ENCODE peak calls at places on chromosomes 12 and 14, in six cellular contexts. One of them, this sample, is unnamed.
A peak's percentile ranks its signal among the peaks of the same experiment; 100 is the strongest.

GRCh38 chr14:92426237-92426636 is 87.3 kb upstream of the RIN3 start:
- DNase-seq in upper lobe of right lung: no peak
- DNase-seq in ovary: no peak
- DNase-seq in breast epithelium: no peak
- DNase-seq in CD4-positive, alpha-beta T cell: no peak
- DNase-seq in lower lobe of right lung: no peak
- DNase-seq in this sample: no peak

GRCh38 chr12:6066651-6067050 is 57.8 kb downstream of the VWF start:
- DNase-seq in upper lobe of right lung: no peak
- DNase-seq in ovary: no peak
- DNase-seq in breast epithelium: no peak
- DNase-seq in CD4-positive, alpha-beta T cell: no peak
- DNase-seq in lower lobe of right lung: no peak
- DNase-seq in this sample: no peak

GRCh38 chr12:106309671-106310313 is 7.3 kb downstream of the TCP11L2 start:
- DNase-seq in upper lobe of right lung: no peak
- DNase-seq in ovary: no peak
- DNase-seq in breast epithelium: no peak
- DNase-seq in CD4-positive, alpha-beta T cell: no peak
- DNase-seq in lower lobe of right lung: no peak
- DNase-seq in this sample: no peak

GRCh38 chr12:109461846-109462766 is 15.0 kb downstream of the KCTD10 start:
- DNase-seq in upper lobe of right lung: peak; percentile 88
- DNase-seq in ovary: peak; percentile 84
- DNase-seq in breast epithelium: peak; percentile 80
- DNase-seq in CD4-positive, alpha-beta T cell: no peak
- DNase-seq in lower lobe of right lung: peak; percentile 89
- DNase-seq in this sample: peak; percentile 93

GRCh38 chr14:85217412-85217811 is 312.5 kb upstream of the FLRT2 start:
- DNase-seq in upper lobe of right lung: no peak
- DNase-seq in ovary: no peak
- DNase-seq in breast epithelium: no peak
- DNase-seq in CD4-positive, alpha-beta T cell: no peak
- DNase-seq in lower lobe of right lung: no peak
- DNase-seq in this sample: no peak

GRCh38 chr14:78875031-78875430 is 704.9 kb downstream of the NRXN3 start:
- DNase-seq in upper lobe of right lung: no peak
- DNase-seq in ovary: no peak
- DNase-seq in breast epithelium: no peak
- DNase-seq in CD4-positive, alpha-beta T cell: no peak
- DNase-seq in lower lobe of right lung: no peak
- DNase-seq in this sample: no peak

GRCh38 chr14:100677152-100677924 is 49.4 kb upstream of the DLK1 start:
- DNase-seq in upper lobe of right lung: no peak
- DNase-seq in ovary: peak; percentile 84
- DNase-seq in breast epithelium: no peak
- DNase-seq in CD4-positive, alpha-beta T cell: no peak
- DNase-seq in lower lobe of right lung: no peak
- DNase-seq in this sample: peak; percentile 67

GRCh38 chr12:46965137-46965536 is 114.3 kb upstream of the PCED1B start:
- DNase-seq in upper lobe of right lung: no peak
- DNase-seq in ovary: no peak
- DNase-seq in breast epithelium: no peak
- DNase-seq in CD4-positive, alpha-beta T cell: no peak
- DNase-seq in lower lobe of right lung: no peak
- DNase-seq in this sample: no peak

GRCh38 chr14:29743566-29743965 is 184.1 kb downstream of the PRKD1 start:
- DNase-seq in upper lobe of right lung: no peak
- DNase-seq in ovary: no peak
- DNase-seq in breast epithelium: no peak
- DNase-seq in CD4-positive, alpha-beta T cell: no peak
- DNase-seq in lower lobe of right lung: no peak
- DNase-seq in this sample: no peak

GRCh38 chr14:43795600-43796228 is 711.4 kb downstream of the FSCB start:
- DNase-seq in upper lobe of right lung: no peak
- DNase-seq in ovary: no peak
- DNase-seq in breast epithelium: no peak
- DNase-seq in CD4-positive, alpha-beta T cell: no peak
- DNase-seq in lower lobe of right lung: no peak
- DNase-seq in this sample: no peak

GRCh38 chr12:4031703-4032291 is 158.6 kb upstream of the PARP11 start:
- DNase-seq in upper lobe of right lung: peak; percentile 71
- DNase-seq in ovary: peak; percentile 17
- DNase-seq in breast epithelium: no peak
- DNase-seq in CD4-positive, alpha-beta T cell: no peak
- DNase-seq in lower lobe of right lung: peak; percentile 60
- DNase-seq in this sample: peak; percentile 68

GRCh38 chr12:50017047-50017446 is 8.2 kb downstream of the RACGAP1 start:
- DNase-seq in upper lobe of right lung: no peak
- DNase-seq in ovary: peak; percentile 81
- DNase-seq in breast epithelium: no peak
- DNase-seq in CD4-positive, alpha-beta T cell: no peak
- DNase-seq in lower lobe of right lung: no peak
- DNase-seq in this sample: peak; percentile 86

GRCh38 chr12:50201987-50202521 is 34.9 kb upstream of the CERS5 start:
- DNase-seq in upper lobe of right lung: no peak
- DNase-seq in ovary: no peak
- DNase-seq in breast epithelium: no peak
- DNase-seq in CD4-positive, alpha-beta T cell: no peak
- DNase-seq in lower lobe of right lung: no peak
- DNase-seq in this sample: no peak

GRCh38 chr12:17342381-17342961 is 736.5 kb upstream of the LMO3 start:
- DNase-seq in upper lobe of right lung: no peak
- DNase-seq in ovary: no peak
- DNase-seq in breast epithelium: no peak
- DNase-seq in CD4-positive, alpha-beta T cell: no peak
- DNase-seq in lower lobe of right lung: no peak
- DNase-seq in this sample: no peak

GRCh38 chr12:128318946-128319345 is 52.0 kb downstream of the TMEM132C start:
- DNase-seq in upper lobe of right lung: no peak
- DNase-seq in ovary: no peak
- DNase-seq in breast epithelium: no peak
- DNase-seq in CD4-positive, alpha-beta T cell: no peak
- DNase-seq in lower lobe of right lung: no peak
- DNase-seq in this sample: peak; percentile 23

GRCh38 chr14:103231376-103232019 is 102.5 kb upstream of the EIF5 start:
- DNase-seq in upper lobe of right lung: peak; percentile 51
- DNase-seq in ovary: no peak
- DNase-seq in breast epithelium: no peak
- DNase-seq in CD4-positive, alpha-beta T cell: no peak
- DNase-seq in lower lobe of right lung: no peak
- DNase-seq in this sample: no peak

GRCh38 chr12:19979584-19979983 is 388.8 kb upstream of the PDE3A start:
- DNase-seq in upper lobe of right lung: no peak
- DNase-seq in ovary: no peak
- DNase-seq in breast epithelium: no peak
- DNase-seq in CD4-positive, alpha-beta T cell: no peak
- DNase-seq in lower lobe of right lung: no peak
- DNase-seq in this sample: no peak

GRCh38 chr12:2673966-2674810 is 120.6 kb upstream of the FKBP4 start:
- DNase-seq in upper lobe of right lung: no peak
- DNase-seq in ovary: no peak
- DNase-seq in breast epithelium: peak; percentile 28
- DNase-seq in CD4-positive, alpha-beta T cell: no peak
- DNase-seq in lower lobe of right lung: no peak
- DNase-seq in this sample: no peak

GRCh38 chr12:125271850-125272249 is 206.6 kb downstream of the AACS start:
- DNase-seq in upper lobe of right lung: no peak
- DNase-seq in ovary: no peak
- DNase-seq in breast epithelium: no peak
- DNase-seq in CD4-positive, alpha-beta T cell: no peak
- DNase-seq in lower lobe of right lung: no peak
- DNase-seq in this sample: no peak

GRCh38 chr12:7555752-7556151 is 52.2 kb upstream of the CD163 start:
- DNase-seq in upper lobe of right lung: no peak
- DNase-seq in ovary: no peak
- DNase-seq in breast epithelium: no peak
- DNase-seq in CD4-positive, alpha-beta T cell: no peak
- DNase-seq in lower lobe of right lung: no peak
- DNase-seq in this sample: no peak

GRCh38 chr14:53963491-53964227 is 7.0 kb upstream of the BMP4 start:
- DNase-seq in upper lobe of right lung: peak; percentile 76
- DNase-seq in ovary: peak; percentile 48
- DNase-seq in breast epithelium: peak; percentile 73
- DNase-seq in CD4-positive, alpha-beta T cell: no peak
- DNase-seq in lower lobe of right lung: peak; percentile 69
- DNase-seq in this sample: peak; percentile 77

GRCh38 chr12:132771126-132771838 is 9.7 kb upstream of the ANKLE2 start:
- DNase-seq in upper lobe of right lung: no peak
- DNase-seq in ovary: no peak
- DNase-seq in breast epithelium: no peak
- DNase-seq in CD4-positive, alpha-beta T cell: peak; percentile 40
- DNase-seq in lower lobe of right lung: no peak
- DNase-seq in this sample: no peak

GRCh38 chr12:53208435-53208834 is 1.4 kb upstream of the ITGB7 start:
- DNase-seq in upper lobe of right lung: no peak
- DNase-seq in ovary: peak; percentile 46
- DNase-seq in breast epithelium: no peak
- DNase-seq in CD4-positive, alpha-beta T cell: no peak
- DNase-seq in lower lobe of right lung: no peak
- DNase-seq in this sample: no peak

GRCh38 chr12:106093246-106093645 is 45.5 kb downstream of the NUAK1 start:
- DNase-seq in upper lobe of right lung: no peak
- DNase-seq in ovary: no peak
- DNase-seq in breast epithelium: no peak
- DNase-seq in CD4-positive, alpha-beta T cell: no peak
- DNase-seq in lower lobe of right lung: no peak
- DNase-seq in this sample: no peak

GRCh38 chr12:10205251-10205807 is 7.3 kb upstream of the GABARAPL1 start:
- DNase-seq in upper lobe of right lung: no peak
- DNase-seq in ovary: no peak
- DNase-seq in breast epithelium: no peak
- DNase-seq in CD4-positive, alpha-beta T cell: no peak
- DNase-seq in lower lobe of right lung: no peak
- DNase-seq in this sample: no peak

GRCh38 chr14:54343276-54344121 is 53.3 kb upstream of the CDKN3 start:
- DNase-seq in upper lobe of right lung: no peak
- DNase-seq in ovary: no peak
- DNase-seq in breast epithelium: no peak
- DNase-seq in CD4-positive, alpha-beta T cell: no peak
- DNase-seq in lower lobe of right lung: no peak
- DNase-seq in this sample: no peak

GRCh38 chr12:57726884-57727757 is 11.4 kb downstream of the AGAP2 start:
- DNase-seq in upper lobe of right lung: peak; percentile 77
- DNase-seq in ovary: peak; percentile 68
- DNase-seq in breast epithelium: no peak
- DNase-seq in CD4-positive, alpha-beta T cell: no peak
- DNase-seq in lower lobe of right lung: peak; percentile 66
- DNase-seq in this sample: no peak
- TF ChIP-seq CTCF in upper lobe of right lung: peak; percentile 26
- TF ChIP-seq CTCF in ovary: no peak
- TF ChIP-seq CTCF in breast epithelium: peak; percentile 43
- TF ChIP-seq CTCF in CD4-positive, alpha-beta T cell: no peak
- TF ChIP-seq CTCF in lower lobe of right lung: peak; percentile 41
- TF ChIP-seq CTCF in this sample: no peak

DNA sequence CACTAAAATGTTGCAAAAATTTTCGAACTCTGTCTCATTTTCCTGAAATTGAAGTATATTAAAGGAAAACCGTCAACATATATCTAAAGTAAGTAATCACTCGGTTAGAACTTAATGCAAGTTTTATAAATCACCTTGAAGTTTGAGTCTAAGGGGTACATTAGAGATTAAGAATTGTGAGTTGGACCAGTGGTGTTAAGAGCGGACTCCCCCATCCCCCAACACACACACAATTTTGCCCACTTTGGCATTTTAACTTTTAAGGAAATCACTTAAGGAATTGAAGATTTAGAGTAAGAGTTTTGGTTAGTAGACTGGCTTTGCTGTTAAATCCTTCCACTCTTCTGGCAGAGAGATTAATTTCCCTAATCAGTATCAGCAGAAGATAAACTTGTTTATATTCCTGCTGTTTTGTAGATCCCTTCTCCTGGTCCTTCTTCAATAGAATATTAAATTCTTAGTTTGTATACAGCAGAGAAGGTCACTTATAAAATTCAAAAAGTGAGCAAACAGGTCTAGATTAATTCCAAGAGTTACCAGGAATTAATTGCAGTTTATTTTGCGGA is 1.5 kb downstream of the HIF1A start:
- DNase-seq in upper lobe of right lung: no peak
- DNase-seq in ovary: no peak
- DNase-seq in breast epithelium: no peak
- DNase-seq in CD4-positive, alpha-beta T cell: no peak
- DNase-seq in lower lobe of right lung: no peak
- DNase-seq in this sample: no peak
- H3K27ac ChIP-seq in upper lobe of right lung: peak overlapping the region; percentile 97
- H3K27ac ChIP-seq in ovary: no peak overlapping the region
- H3K27ac ChIP-seq in breast epithelium: peak overlapping the region; percentile 1
- H3K27ac ChIP-seq in CD4-positive, alpha-beta T cell: no peak overlapping the region
- H3K27ac ChIP-seq in lower lobe of right lung: peak overlapping the region; percentile 98
- H3K27ac ChIP-seq in this sample: peak overlapping the region; percentile 96

GRCh38 chr12:400828-401227 is 616 bp upstream of the CCDC77 start:
- DNase-seq in upper lobe of right lung: no peak
- DNase-seq in ovary: no peak
- DNase-seq in breast epithelium: no peak
- DNase-seq in CD4-positive, alpha-beta T cell: no peak
- DNase-seq in lower lobe of right lung: no peak
- DNase-seq in this sample: no peak

GRCh38 chr12:402127-402456 is 648 bp downstream of the CCDC77 start:
- DNase-seq in upper lobe of right lung: no peak
- DNase-seq in ovary: no peak
- DNase-seq in breast epithelium: no peak
- DNase-seq in CD4-positive, alpha-beta T cell: no peak
- DNase-seq in lower lobe of right lung: no peak
- DNase-seq in this sample: no peak

DNA sequence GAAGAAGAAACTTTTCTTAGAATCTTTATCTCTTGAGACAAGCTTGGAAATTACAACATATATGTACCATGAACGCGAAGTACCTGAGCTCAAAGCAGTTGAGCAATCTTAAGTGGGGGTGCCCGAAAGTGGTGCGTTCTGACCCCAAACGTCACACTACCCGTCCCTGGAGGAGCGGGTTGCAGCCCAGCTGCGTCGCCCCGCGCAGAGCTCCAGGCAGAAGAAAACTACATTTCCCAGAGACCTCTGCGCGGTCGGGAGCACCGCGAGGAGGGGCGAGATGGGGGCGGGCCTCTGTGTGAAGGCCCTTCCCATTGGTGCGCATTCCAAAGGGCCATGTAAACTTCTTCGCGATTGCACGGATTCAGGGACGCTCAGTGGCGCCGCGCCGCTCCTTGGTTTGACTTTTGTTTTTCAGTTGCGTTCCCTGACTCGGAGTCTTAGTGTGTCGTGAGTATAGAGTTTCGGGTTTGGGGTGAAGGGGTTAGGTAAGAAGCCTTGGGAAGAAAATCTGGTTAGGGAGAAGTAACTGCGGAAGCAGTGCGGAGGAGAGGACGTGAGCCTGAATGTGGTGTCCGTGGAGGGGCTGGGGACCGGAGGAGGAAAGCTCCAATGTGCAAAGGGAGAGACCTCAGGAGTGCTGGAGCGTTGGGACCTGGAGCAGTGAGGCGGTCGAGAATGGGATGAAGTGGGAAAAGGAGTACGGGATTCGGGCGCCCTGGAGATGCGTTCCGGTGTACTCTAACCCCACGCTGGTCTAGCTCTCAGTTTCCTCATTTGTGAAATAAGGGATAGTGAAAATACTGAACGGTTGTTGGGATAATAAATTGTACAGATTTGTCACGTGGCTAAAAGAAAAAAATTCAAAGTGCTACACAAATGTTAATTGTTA is at the start of gene CCDC77:
- DNase-seq in upper lobe of right lung: peak; percentile 93
- DNase-seq in ovary: peak; percentile 91
- DNase-seq in breast epithelium: peak; percentile 89
- DNase-seq in CD4-positive, alpha-beta T cell: peak; percentile 85
- DNase-seq in lower lobe of right lung: peak; percentile 92
- DNase-seq in this sample: peak; percentile 95
- TF ChIP-seq CTCF in upper lobe of right lung: peak; percentile 27
- TF ChIP-seq CTCF in ovary: no peak
- TF ChIP-seq CTCF in breast epithelium: no peak
- TF ChIP-seq CTCF in CD4-positive, alpha-beta T cell: peak; percentile 22
- TF ChIP-seq CTCF in lower lobe of right lung: peak; percentile 30
- TF ChIP-seq CTCF in this sample: peak; percentile 52

GRCh38 chr14:65723348-65723747 is 310.8 kb downstream of the FUT8 start:
- DNase-seq in upper lobe of right lung: no peak
- DNase-seq in ovary: no peak
- DNase-seq in breast epithelium: no peak
- DNase-seq in CD4-positive, alpha-beta T cell: no peak
- DNase-seq in lower lobe of right lung: no peak
- DNase-seq in this sample: no peak
- H3K27ac ChIP-seq in upper lobe of right lung: no peak overlapping the region
- H3K27ac ChIP-seq in ovary: no peak overlapping the region
- H3K27ac ChIP-seq in breast epithelium: no peak overlapping the region
- H3K27ac ChIP-seq in CD4-positive, alpha-beta T cell: no peak overlapping the region
- H3K27ac ChIP-seq in lower lobe of right lung: no peak overlapping the region
- H3K27ac ChIP-seq in this sample: no peak overlapping the region

This sample was measured in right atrium auricular region.